ENCODE peak calls at places on chromosomes 1 and 21, in eight cellular contexts. One of them, this sample, is unnamed.

GRCh38 chr1:213070399-213070798 is 19.4 kb downstream of the RPS6KC1 start:
- DNase-seq in neural progenitor cell: no peak
- DNase-seq in GM23338: no peak
- DNase-seq in HCT116: no peak
- DNase-seq in GM23248: peak
- DNase-seq in hepatocyte: peak
- DNase-seq in SK-N-SH: peak
- DNase-seq in OCI-LY7: peak
- DNase-seq in this sample: peak

GRCh38 chr1:109299087-109299983 is 7.5 kb downstream of the MYBPHL start:
- DNase-seq in neural progenitor cell: no peak
- DNase-seq in GM23338: no peak
- DNase-seq in HCT116: no peak
- DNase-seq in GM23248: peak
- DNase-seq in hepatocyte: peak
- DNase-seq in SK-N-SH: peak
- DNase-seq in OCI-LY7: no peak
- DNase-seq in this sample: peak

GRCh38 chr21:36087362-36088138 is 17.7 kb downstream of the CBR1 start:
- DNase-seq in neural progenitor cell: peak
- DNase-seq in GM23338: peak
- DNase-seq in HCT116: no peak
- DNase-seq in GM23248: peak
- DNase-seq in hepatocyte: no peak
- DNase-seq in SK-N-SH: no peak
- DNase-seq in OCI-LY7: no peak
- DNase-seq in this sample: no peak

GRCh38 chr1:201904579-201904978 is 15.9 kb downstream of the SHISA4 start:
- DNase-seq in neural progenitor cell: peak
- DNase-seq in GM23338: peak
- DNase-seq in HCT116: no peak
- DNase-seq in GM23248: peak
- DNase-seq in hepatocyte: peak
- DNase-seq in SK-N-SH: no peak
- DNase-seq in OCI-LY7: no peak
- DNase-seq in this sample: no peak

GRCh38 chr21:36688324-36688723 is 10.6 kb upstream of the SIM2 start:
- DNase-seq in neural progenitor cell: no peak
- DNase-seq in GM23338: no peak
- DNase-seq in HCT116: no peak
- DNase-seq in GM23248: no peak
- DNase-seq in hepatocyte: no peak
- DNase-seq in SK-N-SH: no peak
- DNase-seq in OCI-LY7: no peak
- DNase-seq in this sample: no peak

GRCh38 chr1:220113136-220113695 is 19.3 kb downstream of the IARS2 start:
- DNase-seq in neural progenitor cell: peak
- DNase-seq in GM23338: peak
- DNase-seq in HCT116: no peak
- DNase-seq in GM23248: peak
- DNase-seq in hepatocyte: peak
- DNase-seq in SK-N-SH: peak
- DNase-seq in OCI-LY7: peak
- DNase-seq in this sample: peak

GRCh38 chr1:182235952-182236650 is 155.5 kb downstream of the GLUL start:
- DNase-seq in neural progenitor cell: no peak
- DNase-seq in GM23338: no peak
- DNase-seq in HCT116: peak
- DNase-seq in GM23248: peak
- DNase-seq in hepatocyte: peak
- DNase-seq in SK-N-SH: no peak
- DNase-seq in OCI-LY7: no peak
- DNase-seq in this sample: peak

GRCh38 chr1:1084372-1085170 is 10.5 kb upstream of the RNF223 start:
- DNase-seq in neural progenitor cell: no peak
- DNase-seq in GM23338: no peak
- DNase-seq in HCT116: no peak
- DNase-seq in GM23248: no peak
- DNase-seq in hepatocyte: peak
- DNase-seq in SK-N-SH: peak
- DNase-seq in OCI-LY7: no peak
- DNase-seq in this sample: no peak

GRCh38 chr1:232627645-232628334 is 2.1 kb downstream of the SIPA1L2 start:
- DNase-seq in neural progenitor cell: peak
- DNase-seq in GM23338: peak
- DNase-seq in HCT116: no peak
- DNase-seq in GM23248: peak
- DNase-seq in hepatocyte: peak
- DNase-seq in SK-N-SH: peak
- DNase-seq in OCI-LY7: peak
- DNase-seq in this sample: peak

GRCh38 chr1:14679027-14679688 is 80.7 kb downstream of the KAZN start:
- DNase-seq in neural progenitor cell: no peak
- DNase-seq in GM23338: no peak
- DNase-seq in HCT116: no peak
- DNase-seq in GM23248: no peak
- DNase-seq in hepatocyte: no peak
- DNase-seq in SK-N-SH: no peak
- DNase-seq in OCI-LY7: no peak
- DNase-seq in this sample: no peak

GRCh38 chr1:221992427-221992826 is 250.5 kb upstream of the DUSP10 start:
- DNase-seq in neural progenitor cell: no peak
- DNase-seq in GM23338: no peak
- DNase-seq in HCT116: no peak
- DNase-seq in GM23248: no peak
- DNase-seq in hepatocyte: no peak
- DNase-seq in SK-N-SH: no peak
- DNase-seq in OCI-LY7: no peak
- DNase-seq in this sample: no peak

GRCh38 chr1:163055005-163055404 is 14.2 kb upstream of the RGS4 start:
- DNase-seq in neural progenitor cell: no peak
- DNase-seq in GM23338: no peak
- DNase-seq in HCT116: no peak
- DNase-seq in GM23248: no peak
- DNase-seq in hepatocyte: no peak
- DNase-seq in SK-N-SH: no peak
- DNase-seq in OCI-LY7: no peak
- DNase-seq in this sample: no peak

GRCh38 chr1:165857046-165857801 is 29.8 kb downstream of the UCK2 start:
- DNase-seq in neural progenitor cell: no peak
- DNase-seq in GM23338: peak
- DNase-seq in HCT116: no peak
- DNase-seq in GM23248: peak
- DNase-seq in hepatocyte: peak
- DNase-seq in SK-N-SH: no peak
- DNase-seq in OCI-LY7: no peak
- DNase-seq in this sample: no peak

GRCh38 chr1:155591770-155592169 is 18.2 kb upstream of the MSTO1 start:
- DNase-seq in neural progenitor cell: peak
- DNase-seq in GM23338: peak
- DNase-seq in HCT116: peak
- DNase-seq in GM23248: peak
- DNase-seq in hepatocyte: peak
- DNase-seq in SK-N-SH: peak
- DNase-seq in OCI-LY7: peak
- DNase-seq in this sample: peak

GRCh38 chr1:39940253-39940652 is 14.7 kb upstream of the MFSD2A start:
- DNase-seq in neural progenitor cell: no peak
- DNase-seq in GM23338: no peak
- DNase-seq in HCT116: no peak
- DNase-seq in GM23248: no peak
- DNase-seq in hepatocyte: no peak
- DNase-seq in SK-N-SH: no peak
- DNase-seq in OCI-LY7: no peak
- DNase-seq in this sample: no peak

GRCh38 chr1:154404984-154405761 is at the start of gene IL6R:
- DNase-seq in neural progenitor cell: peak
- DNase-seq in GM23338: peak
- DNase-seq in HCT116: peak
- DNase-seq in GM23248: peak
- DNase-seq in hepatocyte: peak
- DNase-seq in SK-N-SH: peak
- DNase-seq in OCI-LY7: peak
- DNase-seq in this sample: peak

GRCh38 chr21:41783476-41784150 is 16.8 kb upstream of the RIPK4 start:
- DNase-seq in neural progenitor cell: no peak
- DNase-seq in GM23338: no peak
- DNase-seq in HCT116: peak
- DNase-seq in GM23248: peak
- DNase-seq in hepatocyte: peak
- DNase-seq in SK-N-SH: no peak
- DNase-seq in OCI-LY7: no peak
- DNase-seq in this sample: peak

GRCh38 chr1:56107278-56107643 is 472.1 kb downstream of the PLPP3 start:
- DNase-seq in neural progenitor cell: no peak
- DNase-seq in GM23338: no peak
- DNase-seq in HCT116: no peak
- DNase-seq in GM23248: no peak
- DNase-seq in hepatocyte: no peak
- DNase-seq in SK-N-SH: no peak
- DNase-seq in OCI-LY7: no peak
- DNase-seq in this sample: no peak

GRCh38 chr1:50684185-50684584 is 260.9 kb upstream of the DMRTA2 start:
- DNase-seq in neural progenitor cell: no peak
- DNase-seq in GM23338: no peak
- DNase-seq in HCT116: no peak
- DNase-seq in GM23248: no peak
- DNase-seq in hepatocyte: no peak
- DNase-seq in SK-N-SH: no peak
- DNase-seq in OCI-LY7: no peak
- DNase-seq in this sample: no peak

GRCh38 chr1:203287109-203287893 is 18.0 kb upstream of the BTG2 start:
- DNase-seq in neural progenitor cell: no peak
- DNase-seq in GM23338: no peak
- DNase-seq in HCT116: no peak
- DNase-seq in GM23248: no peak
- DNase-seq in hepatocyte: peak
- DNase-seq in SK-N-SH: no peak
- DNase-seq in OCI-LY7: peak
- DNase-seq in this sample: no peak
- H3K27ac ChIP-seq in neural progenitor cell: no peak
- H3K27ac ChIP-seq in GM23338: no peak
- H3K27ac ChIP-seq in HCT116: no peak
- H3K27ac ChIP-seq in GM23248: no peak
- H3K27ac ChIP-seq in hepatocyte: peak
- H3K27ac ChIP-seq in SK-N-SH: no peak
- H3K27ac ChIP-seq in OCI-LY7: peak
- H3K27ac ChIP-seq in this sample: no peak

DNA sequence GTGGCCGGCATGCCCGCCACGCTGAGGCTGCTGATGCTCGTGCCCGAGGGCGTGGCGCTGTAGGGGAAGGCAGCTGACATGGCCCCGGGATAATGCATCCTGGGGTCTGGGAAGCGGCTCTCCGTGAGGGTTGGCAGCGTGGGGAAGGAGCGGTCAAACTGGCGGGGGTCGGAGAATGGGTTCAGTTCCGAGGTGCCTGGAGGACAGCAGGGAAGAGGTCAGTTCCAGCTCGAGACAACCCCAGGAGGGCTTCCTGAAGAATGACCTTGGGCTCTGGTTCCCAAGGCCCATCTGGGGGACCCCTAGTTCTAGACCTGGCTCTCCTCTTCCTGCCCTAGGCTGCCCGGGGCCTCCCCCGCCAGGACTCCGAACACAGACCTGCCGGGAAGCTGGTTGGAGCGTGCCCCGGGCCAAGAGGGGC is 27.6 kb downstream of the RUNX3 start:
- DNase-seq in neural progenitor cell: no peak
- DNase-seq in GM23338: no peak
- DNase-seq in HCT116: no peak
- DNase-seq in GM23248: no peak
- DNase-seq in hepatocyte: no peak
- DNase-seq in SK-N-SH: no peak
- DNase-seq in OCI-LY7: no peak
- DNase-seq in this sample: no peak
- TF ChIP-seq EZH2phosphoT487 in neural progenitor cell: no peak
- TF ChIP-seq EZH2phosphoT487 in GM23338: no peak
- TF ChIP-seq EZH2phosphoT487 in HCT116: no peak
- TF ChIP-seq EZH2phosphoT487 in GM23248: no peak
- TF ChIP-seq EZH2phosphoT487 in hepatocyte: no peak
- TF ChIP-seq EZH2phosphoT487 in SK-N-SH: no peak
- TF ChIP-seq EZH2phosphoT487 in OCI-LY7: no peak
- TF ChIP-seq EZH2phosphoT487 in this sample: no peak

GRCh38 chr1:17248781-17249180 is at the start of gene PADI3:
- DNase-seq in neural progenitor cell: peak
- DNase-seq in GM23338: peak
- DNase-seq in HCT116: no peak
- DNase-seq in GM23248: no peak
- DNase-seq in hepatocyte: no peak
- DNase-seq in SK-N-SH: no peak
- DNase-seq in OCI-LY7: no peak
- DNase-seq in this sample: no peak

GRCh38 chr1:17250601-17251000 is 1.7 kb downstream of the PADI3 start:
- DNase-seq in neural progenitor cell: no peak
- DNase-seq in GM23338: no peak
- DNase-seq in HCT116: no peak
- DNase-seq in GM23248: no peak
- DNase-seq in hepatocyte: no peak
- DNase-seq in SK-N-SH: no peak
- DNase-seq in OCI-LY7: no peak
- DNase-seq in this sample: peak

GRCh38 chr1:17244826-17245740 is 3.8 kb upstream of the PADI3 start:
- DNase-seq in neural progenitor cell: peak
- DNase-seq in GM23338: no peak
- DNase-seq in HCT116: no peak
- DNase-seq in GM23248: no peak
- DNase-seq in hepatocyte: no peak
- DNase-seq in SK-N-SH: peak
- DNase-seq in OCI-LY7: no peak
- DNase-seq in this sample: no peak

GRCh38 chr1:17243274-17243673 is 5.6 kb upstream of the PADI3 start:
- DNase-seq in neural progenitor cell: no peak
- DNase-seq in GM23338: no peak
- DNase-seq in HCT116: no peak
- DNase-seq in GM23248: no peak
- DNase-seq in hepatocyte: no peak
- DNase-seq in SK-N-SH: no peak
- DNase-seq in OCI-LY7: no peak
- DNase-seq in this sample: no peak

DNA sequence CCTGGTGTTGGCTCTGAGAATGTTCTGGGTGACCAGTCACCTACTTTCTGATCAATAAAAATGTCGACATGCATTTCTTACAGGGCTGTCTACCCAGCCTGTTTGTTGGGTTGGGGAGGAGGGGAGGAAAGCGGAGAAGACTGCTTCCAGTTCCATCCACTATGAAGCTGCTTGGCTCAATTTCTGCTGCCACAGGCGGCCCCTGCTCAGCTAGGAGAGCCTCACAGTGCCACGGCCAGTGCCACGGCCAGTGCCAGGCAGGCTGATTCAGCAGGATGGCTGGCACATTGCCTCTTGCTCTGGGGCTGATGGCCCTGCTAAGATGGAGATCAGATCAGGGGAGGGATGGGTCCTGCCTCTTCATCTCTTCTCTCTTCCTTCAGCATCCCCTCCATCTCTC is 3.0 kb upstream of the PADI3 start:
- DNase-seq in neural progenitor cell: no peak
- DNase-seq in GM23338: no peak
- DNase-seq in HCT116: no peak
- DNase-seq in GM23248: no peak
- DNase-seq in hepatocyte: no peak
- DNase-seq in SK-N-SH: no peak
- DNase-seq in OCI-LY7: no peak
- DNase-seq in this sample: no peak
- H3K27ac ChIP-seq in neural progenitor cell: no peak
- H3K27ac ChIP-seq in GM23338: no peak
- H3K27ac ChIP-seq in HCT116: no peak
- H3K27ac ChIP-seq in GM23248: no peak
- H3K27ac ChIP-seq in hepatocyte: no peak
- H3K27ac ChIP-seq in SK-N-SH: no peak
- H3K27ac ChIP-seq in OCI-LY7: no peak
- H3K27ac ChIP-seq in this sample: no peak

GRCh38 chr1:32205401-32206370 is at the start of gene IQCC:
- DNase-seq in neural progenitor cell: peak
- DNase-seq in GM23338: peak
- DNase-seq in HCT116: peak
- DNase-seq in GM23248: peak
- DNase-seq in hepatocyte: peak
- DNase-seq in SK-N-SH: peak
- DNase-seq in OCI-LY7: peak
- DNase-seq in this sample: peak
- TF ChIP-seq EZH2phosphoT487 in neural progenitor cell: no peak
- TF ChIP-seq EZH2phosphoT487 in GM23338: no peak
- TF ChIP-seq EZH2phosphoT487 in HCT116: no peak
- TF ChIP-seq EZH2phosphoT487 in GM23248: no peak
- TF ChIP-seq EZH2phosphoT487 in hepatocyte: no peak
- TF ChIP-seq EZH2phosphoT487 in SK-N-SH: no peak
- TF ChIP-seq EZH2phosphoT487 in OCI-LY7: no peak
- TF ChIP-seq EZH2phosphoT487 in this sample: no peak

This sample was measured in PC-3.